ENCODE peak calls at places on chromosomes 4 and X, in six cellular contexts. One of them, this sample, is unnamed.

GRCh38 chr4:22573198-22573597 is 57.3 kb upstream of the ADGRA3 start:
- DNase-seq in mesendoderm: no peak
- DNase-seq in thyroid gland: peak; percentile 96
- DNase-seq in transverse colon: peak; percentile 75
- DNase-seq in effector memory CD4-positive, alpha-beta T cell: no peak
- DNase-seq in HepG2: no peak
- DNase-seq in this sample: no peak

GRCh38 chr4:133154725-133155124 is 5.6 kb downstream of the PCDH10 start:
- DNase-seq in transverse colon: no peak
- DNase-seq in effector memory CD4-positive, alpha-beta T cell: no peak
- DNase-seq in HepG2: peak; percentile 4
- DNase-seq in thyroid gland: peak; percentile 5
- DNase-seq in mesendoderm: peak; percentile 45
- DNase-seq in this sample: no peak

GRCh38 chrX:17413228-17413627 is 38.2 kb downstream of the NHS start:
- DNase-seq in HepG2: no peak
- DNase-seq in transverse colon: no peak
- DNase-seq in mesendoderm: no peak
- DNase-seq in effector memory CD4-positive, alpha-beta T cell: no peak
- DNase-seq in thyroid gland: no peak
- DNase-seq in this sample: no peak

GRCh38 chr4:54101190-54102041 is 1.5 kb downstream of the GSX2 start:
- DNase-seq in HepG2: no peak
- DNase-seq in thyroid gland: no peak
- DNase-seq in effector memory CD4-positive, alpha-beta T cell: no peak
- DNase-seq in mesendoderm: peak; percentile 23
- DNase-seq in transverse colon: no peak
- DNase-seq in this sample: no peak

GRCh38 chrX:106999002-106999975 is 723 bp downstream of the MORC4 start:
- DNase-seq in transverse colon: peak; percentile 52
- DNase-seq in HepG2: peak; percentile 28
- DNase-seq in effector memory CD4-positive, alpha-beta T cell: peak; percentile 1
- DNase-seq in thyroid gland: peak; percentile 66
- DNase-seq in mesendoderm: peak; percentile 60
- DNase-seq in this sample: peak; percentile 65

GRCh38 chrX:1341531-1342179 is 5.1 kb downstream of the IL3RA start:
- DNase-seq in effector memory CD4-positive, alpha-beta T cell: no peak
- DNase-seq in thyroid gland: no peak
- DNase-seq in mesendoderm: no peak
- DNase-seq in transverse colon: no peak
- DNase-seq in HepG2: no peak
- DNase-seq in this sample: no peak

GRCh38 chrX:29024813-29025342 is 437.6 kb downstream of the IL1RAPL1 start:
- DNase-seq in transverse colon: no peak
- DNase-seq in effector memory CD4-positive, alpha-beta T cell: no peak
- DNase-seq in mesendoderm: no peak
- DNase-seq in thyroid gland: no peak
- DNase-seq in HepG2: no peak
- DNase-seq in this sample: no peak

GRCh38 chrX:2430265-2430825 is 70.4 kb downstream of the DHRSX start:
- DNase-seq in thyroid gland: no peak
- DNase-seq in HepG2: no peak
- DNase-seq in effector memory CD4-positive, alpha-beta T cell: no peak
- DNase-seq in mesendoderm: no peak
- DNase-seq in transverse colon: no peak
- DNase-seq in this sample: no peak

GRCh38 chrX:39984191-39984956 is 113.4 kb downstream of the BCOR start:
- DNase-seq in effector memory CD4-positive, alpha-beta T cell: no peak
- DNase-seq in mesendoderm: no peak
- DNase-seq in HepG2: no peak
- DNase-seq in transverse colon: no peak
- DNase-seq in thyroid gland: no peak
- DNase-seq in this sample: peak; percentile 14

DNA sequence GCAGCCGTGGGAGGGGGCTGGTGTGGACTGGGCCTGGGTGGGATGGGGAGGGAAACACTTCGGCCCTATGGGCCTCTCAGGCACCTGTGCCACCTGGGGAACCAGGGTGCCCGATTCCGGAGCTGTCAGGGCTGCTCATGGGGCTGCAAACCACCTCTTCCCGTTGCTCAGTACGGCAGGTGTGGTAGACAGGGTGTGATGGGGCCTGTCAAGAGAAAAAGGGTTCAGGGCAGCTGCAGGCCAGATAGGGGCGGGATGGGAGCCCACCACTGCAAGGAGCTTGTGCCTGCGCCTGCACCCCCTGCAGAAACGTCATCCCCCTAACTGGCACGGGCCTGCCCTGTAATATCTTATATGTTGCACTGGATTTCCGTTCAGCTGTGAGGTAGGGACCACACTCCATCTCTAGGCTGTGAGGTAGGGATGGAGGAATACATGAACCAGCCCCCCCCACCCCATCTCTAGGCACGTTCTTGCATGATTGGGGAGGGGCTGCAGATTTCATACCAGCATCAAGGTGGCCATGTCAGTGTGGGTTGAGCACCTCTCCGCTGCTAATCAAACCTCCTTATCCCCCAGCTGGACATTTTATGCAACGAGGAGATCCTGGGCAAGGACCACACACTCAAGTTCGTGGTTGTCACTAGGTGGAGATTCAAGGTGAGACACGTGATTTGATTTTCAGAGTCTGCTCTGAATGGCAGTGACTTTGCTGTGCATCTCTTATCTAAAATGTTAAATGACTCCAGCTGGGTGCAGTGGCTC is 59.0 kb downstream of the PCGF3 start:
- DNase-seq in transverse colon: no peak
- DNase-seq in thyroid gland: no peak
- DNase-seq in mesendoderm: no peak
- DNase-seq in HepG2: no peak
- DNase-seq in effector memory CD4-positive, alpha-beta T cell: no peak
- DNase-seq in this sample: no peak
- H3K36me3 ChIP-seq in transverse colon: peaks cover 30% of the 10 kb centered on the region
- H3K36me3 ChIP-seq in thyroid gland: peaks cover 46% of the 10 kb centered on the region
- H3K36me3 ChIP-seq in mesendoderm: peaks cover 13% of the 10 kb centered on the region
- H3K36me3 ChIP-seq in HepG2: peaks cover 19% of the 10 kb centered on the region
- H3K36me3 ChIP-seq in effector memory CD4-positive, alpha-beta T cell: peaks cover 22% of the 10 kb centered on the region
- H3K36me3 ChIP-seq in this sample: peaks cover 6% of the 10 kb centered on the region

GRCh38 chrX:7485041-7485440 is 337.1 kb upstream of the PUDP start:
- DNase-seq in transverse colon: no peak
- DNase-seq in effector memory CD4-positive, alpha-beta T cell: no peak
- DNase-seq in HepG2: no peak
- DNase-seq in mesendoderm: no peak
- DNase-seq in thyroid gland: no peak
- DNase-seq in this sample: no peak

GRCh38 chrX:7486502-7486901 is 338.5 kb upstream of the PUDP start:
- DNase-seq in effector memory CD4-positive, alpha-beta T cell: no peak
- DNase-seq in thyroid gland: no peak
- DNase-seq in HepG2: no peak
- DNase-seq in transverse colon: no peak
- DNase-seq in mesendoderm: no peak
- DNase-seq in this sample: no peak

GRCh38 chrX:7480721-7481120 is 332.8 kb upstream of the PUDP start:
- DNase-seq in transverse colon: no peak
- DNase-seq in thyroid gland: no peak
- DNase-seq in HepG2: no peak
- DNase-seq in effector memory CD4-positive, alpha-beta T cell: no peak
- DNase-seq in mesendoderm: peak; percentile 55
- DNase-seq in this sample: no peak
- H3K4me3 ChIP-seq in transverse colon: no peak overlapping the region
- H3K4me3 ChIP-seq in thyroid gland: no peak overlapping the region
- H3K4me3 ChIP-seq in HepG2: no peak overlapping the region
- H3K4me3 ChIP-seq in effector memory CD4-positive, alpha-beta T cell: no peak overlapping the region
- H3K4me3 ChIP-seq in mesendoderm: no peak overlapping the region
- H3K4me3 ChIP-seq in this sample: no peak overlapping the region

GRCh38 chr4:159178147-159178541 is 75.3 kb downstream of the RAPGEF2 start:
- DNase-seq in mesendoderm: no peak
- DNase-seq in HepG2: peak; percentile 35
- DNase-seq in transverse colon: no peak
- DNase-seq in thyroid gland: no peak
- DNase-seq in effector memory CD4-positive, alpha-beta T cell: no peak
- DNase-seq in this sample: no peak

GRCh38 chr4:159177265-159178146 is 74.6 kb downstream of the RAPGEF2 start:
- DNase-seq in transverse colon: no peak
- DNase-seq in thyroid gland: no peak
- DNase-seq in effector memory CD4-positive, alpha-beta T cell: no peak
- DNase-seq in HepG2: no peak
- DNase-seq in mesendoderm: no peak
- DNase-seq in this sample: no peak

GRCh38 chr4:159174645-159175147 is 71.8 kb downstream of the RAPGEF2 start:
- DNase-seq in HepG2: no peak
- DNase-seq in thyroid gland: peak; percentile 64
- DNase-seq in mesendoderm: no peak
- DNase-seq in effector memory CD4-positive, alpha-beta T cell: no peak
- DNase-seq in transverse colon: no peak
- DNase-seq in this sample: no peak

GRCh38 chr4:159175165-159175988 is 72.5 kb downstream of the RAPGEF2 start:
- DNase-seq in transverse colon: peak; percentile 62
- DNase-seq in HepG2: peak; percentile 77
- DNase-seq in thyroid gland: peak; percentile 69
- DNase-seq in mesendoderm: peak; percentile 97
- DNase-seq in effector memory CD4-positive, alpha-beta T cell: peak; percentile 23
- DNase-seq in this sample: peak; percentile 82

DNA sequence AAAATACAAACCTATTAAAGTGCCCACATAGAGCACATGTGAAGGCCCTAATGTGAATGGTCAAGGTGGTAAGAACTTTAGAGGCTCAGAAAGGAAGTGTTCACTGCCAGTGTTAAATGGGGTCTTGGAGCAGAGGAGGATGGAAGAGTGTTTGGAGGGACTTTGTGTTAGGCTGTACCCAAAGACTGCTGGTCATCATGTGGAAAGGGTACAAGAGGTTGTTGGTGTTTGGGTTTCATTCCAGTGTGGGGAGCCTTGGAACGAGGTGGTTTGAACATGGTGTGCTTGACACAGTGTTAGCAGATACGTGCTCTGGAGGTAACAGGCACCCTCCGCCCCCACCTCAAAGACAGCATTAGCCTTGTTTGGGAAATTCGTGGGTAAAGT is 73.1 kb downstream of the RAPGEF2 start:
- DNase-seq in HepG2: no peak
- DNase-seq in effector memory CD4-positive, alpha-beta T cell: no peak
- DNase-seq in thyroid gland: no peak
- DNase-seq in transverse colon: no peak
- DNase-seq in mesendoderm: no peak
- DNase-seq in this sample: no peak
- H3K4me1 ChIP-seq in HepG2: peaks cover 41% of the 10 kb centered on the region
- H3K4me1 ChIP-seq in effector memory CD4-positive, alpha-beta T cell: no peaks in the 10 kb centered on the region
- H3K4me1 ChIP-seq in thyroid gland: peaks cover 50% of the 10 kb centered on the region
- H3K4me1 ChIP-seq in transverse colon: peaks cover 15% of the 10 kb centered on the region
- H3K4me1 ChIP-seq in mesendoderm: peaks cover 14% of the 10 kb centered on the region
- H3K4me1 ChIP-seq in this sample: peaks cover 60% of the 10 kb centered on the region

GRCh38 chrX:48575642-48576041 is 1.4 kb downstream of the RBM3 start:
- DNase-seq in mesendoderm: no peak
- DNase-seq in thyroid gland: no peak
- DNase-seq in effector memory CD4-positive, alpha-beta T cell: no peak
- DNase-seq in transverse colon: no peak
- DNase-seq in HepG2: no peak
- DNase-seq in this sample: no peak

GRCh38 chrX:48579259-48579658 is 5.0 kb downstream of the RBM3 start:
- DNase-seq in thyroid gland: no peak
- DNase-seq in mesendoderm: no peak
- DNase-seq in HepG2: no peak
- DNase-seq in transverse colon: no peak
- DNase-seq in effector memory CD4-positive, alpha-beta T cell: no peak
- DNase-seq in this sample: no peak

GRCh38 chrX:48580662-48581061 is 6.4 kb downstream of the RBM3 start:
- DNase-seq in mesendoderm: peak; percentile 27
- DNase-seq in HepG2: no peak
- DNase-seq in thyroid gland: peak; percentile 29
- DNase-seq in effector memory CD4-positive, alpha-beta T cell: no peak
- DNase-seq in transverse colon: no peak
- DNase-seq in this sample: peak; percentile 41

GRCh38 chrX:48576108-48576507 is 1.8 kb downstream of the RBM3 start:
- DNase-seq in effector memory CD4-positive, alpha-beta T cell: no peak
- DNase-seq in transverse colon: no peak
- DNase-seq in HepG2: no peak
- DNase-seq in mesendoderm: no peak
- DNase-seq in thyroid gland: no peak
- DNase-seq in this sample: no peak

DNA sequence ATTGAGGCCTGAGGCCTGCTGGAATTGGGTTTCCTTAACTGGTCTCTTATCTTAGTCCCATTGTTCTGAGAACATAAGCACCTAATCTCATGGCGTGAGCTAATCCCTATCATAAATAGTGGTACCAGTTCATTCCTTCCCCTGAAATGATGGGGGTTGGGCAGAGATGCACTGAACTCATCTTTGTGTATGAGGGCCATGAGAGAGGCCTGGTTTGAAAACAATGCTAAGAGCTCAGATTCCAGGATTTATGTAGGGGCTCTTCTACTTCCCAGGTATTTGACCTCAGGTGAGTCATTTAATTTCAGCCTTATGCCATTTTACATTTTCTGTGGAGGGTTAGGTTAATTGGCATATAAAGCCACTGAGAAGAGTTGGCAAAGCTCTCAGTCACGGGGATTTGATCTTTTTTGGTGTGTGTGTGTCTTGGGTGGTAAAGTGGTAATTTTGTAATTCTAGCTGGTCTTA is 4.4 kb downstream of the RBM3 start:
- DNase-seq in effector memory CD4-positive, alpha-beta T cell: no peak
- DNase-seq in transverse colon: no peak
- DNase-seq in HepG2: no peak
- DNase-seq in mesendoderm: peak; percentile 56
- DNase-seq in thyroid gland: no peak
- DNase-seq in this sample: peak; percentile 14
- H3K36me3 ChIP-seq in effector memory CD4-positive, alpha-beta T cell: peaks cover 22% of the 10 kb centered on the region
- H3K36me3 ChIP-seq in transverse colon: peaks cover 11% of the 10 kb centered on the region
- H3K36me3 ChIP-seq in HepG2: peaks cover 4% of the 10 kb centered on the region
- H3K36me3 ChIP-seq in mesendoderm: peaks cover 14% of the 10 kb centered on the region
- H3K36me3 ChIP-seq in thyroid gland: peaks cover 28% of the 10 kb centered on the region
- H3K36me3 ChIP-seq in this sample: peaks cover 9% of the 10 kb centered on the region

GRCh38 chrX:152638443-152638904 is 779 bp downstream of the GABRQ start:
- DNase-seq in effector memory CD4-positive, alpha-beta T cell: no peak
- DNase-seq in transverse colon: no peak
- DNase-seq in mesendoderm: no peak
- DNase-seq in HepG2: no peak
- DNase-seq in thyroid gland: no peak
- DNase-seq in this sample: no peak
- H3K4me3 ChIP-seq in effector memory CD4-positive, alpha-beta T cell: no peak overlapping the region
- H3K4me3 ChIP-seq in transverse colon: no peak overlapping the region
- H3K4me3 ChIP-seq in mesendoderm: no peak overlapping the region
- H3K4me3 ChIP-seq in HepG2: no peak overlapping the region
- H3K4me3 ChIP-seq in thyroid gland: no peak overlapping the region
- H3K4me3 ChIP-seq in this sample: no peak overlapping the region

This sample was measured in Caco-2.